ENCODE peak calls at places on chromosome 14, in eight cellular contexts. One of them, this sample, is unnamed.

GRCh38 chr14:35847636-35848035 is 21.5 kb downstream of the BRMS1L start:
- DNase-seq in IMR-90: no peak
- DNase-seq in AG10803: no peak
- DNase-seq in mucosa of descending colon: no peak
- DNase-seq in ascending aorta: no peak
- DNase-seq in dorsolateral prefrontal cortex: no peak
- DNase-seq in right atrium auricular region: no peak
- DNase-seq in heart left ventricle: no peak
- DNase-seq in this sample: no peak

GRCh38 chr14:33655421-33655820 is 295.5 kb downstream of the EGLN3 start:
- DNase-seq in right atrium auricular region: no peak
- DNase-seq in AG10803: no peak
- DNase-seq in dorsolateral prefrontal cortex: no peak
- DNase-seq in ascending aorta: no peak
- DNase-seq in IMR-90: peak
- DNase-seq in mucosa of descending colon: no peak
- DNase-seq in heart left ventricle: no peak
- DNase-seq in this sample: no peak

GRCh38 chr14:39015360-39015961 is 87.6 kb downstream of the SEC23A start:
- DNase-seq in dorsolateral prefrontal cortex: peak
- DNase-seq in heart left ventricle: no peak
- DNase-seq in ascending aorta: no peak
- DNase-seq in right atrium auricular region: no peak
- DNase-seq in IMR-90: peak
- DNase-seq in mucosa of descending colon: peak
- DNase-seq in AG10803: peak
- DNase-seq in this sample: peak

GRCh38 chr14:50379563-50379962 is 17.1 kb downstream of the CDKL1 start:
- DNase-seq in mucosa of descending colon: no peak
- DNase-seq in ascending aorta: no peak
- DNase-seq in right atrium auricular region: no peak
- DNase-seq in IMR-90: no peak
- DNase-seq in heart left ventricle: no peak
- DNase-seq in dorsolateral prefrontal cortex: no peak
- DNase-seq in AG10803: no peak
- DNase-seq in this sample: no peak

GRCh38 chr14:101840649-101841365 is 79.3 kb downstream of the PPP2R5C start:
- DNase-seq in mucosa of descending colon: no peak
- DNase-seq in heart left ventricle: no peak
- DNase-seq in right atrium auricular region: no peak
- DNase-seq in dorsolateral prefrontal cortex: no peak
- DNase-seq in ascending aorta: no peak
- DNase-seq in AG10803: no peak
- DNase-seq in IMR-90: no peak
- DNase-seq in this sample: no peak

GRCh38 chr14:87615822-87616679 is 376.9 kb downstream of the GALC start:
- DNase-seq in heart left ventricle: peak
- DNase-seq in right atrium auricular region: no peak
- DNase-seq in dorsolateral prefrontal cortex: peak
- DNase-seq in ascending aorta: no peak
- DNase-seq in IMR-90: peak
- DNase-seq in mucosa of descending colon: peak
- DNase-seq in AG10803: peak
- DNase-seq in this sample: no peak

GRCh38 chr14:101183376-101184103 is 280.0 kb upstream of the RTL1 start:
- DNase-seq in right atrium auricular region: peak
- DNase-seq in heart left ventricle: no peak
- DNase-seq in IMR-90: no peak
- DNase-seq in mucosa of descending colon: peak
- DNase-seq in AG10803: no peak
- DNase-seq in dorsolateral prefrontal cortex: no peak
- DNase-seq in ascending aorta: no peak
- DNase-seq in this sample: no peak

GRCh38 chr14:75911883-75912282 is 69.9 kb downstream of the TGFB3 start:
- DNase-seq in IMR-90: no peak
- DNase-seq in dorsolateral prefrontal cortex: peak
- DNase-seq in AG10803: no peak
- DNase-seq in right atrium auricular region: no peak
- DNase-seq in heart left ventricle: no peak
- DNase-seq in mucosa of descending colon: peak
- DNase-seq in ascending aorta: no peak
- DNase-seq in this sample: no peak

GRCh38 chr14:64508215-64508776 is 3.7 kb downstream of the ZBTB1 start:
- DNase-seq in IMR-90: no peak
- DNase-seq in dorsolateral prefrontal cortex: no peak
- DNase-seq in heart left ventricle: no peak
- DNase-seq in mucosa of descending colon: no peak
- DNase-seq in right atrium auricular region: no peak
- DNase-seq in AG10803: no peak
- DNase-seq in ascending aorta: no peak
- DNase-seq in this sample: no peak

GRCh38 chr14:48586099-48586498 is 910.7 kb upstream of the MDGA2 start:
- DNase-seq in right atrium auricular region: no peak
- DNase-seq in mucosa of descending colon: no peak
- DNase-seq in AG10803: no peak
- DNase-seq in IMR-90: no peak
- DNase-seq in ascending aorta: no peak
- DNase-seq in heart left ventricle: no peak
- DNase-seq in dorsolateral prefrontal cortex: no peak
- DNase-seq in this sample: no peak

GRCh38 chr14:61564623-61565091 is 130.7 kb upstream of the HIF1A start:
- DNase-seq in heart left ventricle: no peak
- DNase-seq in IMR-90: peak
- DNase-seq in mucosa of descending colon: no peak
- DNase-seq in ascending aorta: peak
- DNase-seq in dorsolateral prefrontal cortex: no peak
- DNase-seq in AG10803: peak
- DNase-seq in right atrium auricular region: no peak
- DNase-seq in this sample: peak

GRCh38 chr14:72619881-72620280 is 274.0 kb downstream of the DPF3 start:
- DNase-seq in right atrium auricular region: no peak
- DNase-seq in AG10803: no peak
- DNase-seq in IMR-90: no peak
- DNase-seq in heart left ventricle: no peak
- DNase-seq in mucosa of descending colon: no peak
- DNase-seq in dorsolateral prefrontal cortex: no peak
- DNase-seq in ascending aorta: peak
- DNase-seq in this sample: no peak

DNA sequence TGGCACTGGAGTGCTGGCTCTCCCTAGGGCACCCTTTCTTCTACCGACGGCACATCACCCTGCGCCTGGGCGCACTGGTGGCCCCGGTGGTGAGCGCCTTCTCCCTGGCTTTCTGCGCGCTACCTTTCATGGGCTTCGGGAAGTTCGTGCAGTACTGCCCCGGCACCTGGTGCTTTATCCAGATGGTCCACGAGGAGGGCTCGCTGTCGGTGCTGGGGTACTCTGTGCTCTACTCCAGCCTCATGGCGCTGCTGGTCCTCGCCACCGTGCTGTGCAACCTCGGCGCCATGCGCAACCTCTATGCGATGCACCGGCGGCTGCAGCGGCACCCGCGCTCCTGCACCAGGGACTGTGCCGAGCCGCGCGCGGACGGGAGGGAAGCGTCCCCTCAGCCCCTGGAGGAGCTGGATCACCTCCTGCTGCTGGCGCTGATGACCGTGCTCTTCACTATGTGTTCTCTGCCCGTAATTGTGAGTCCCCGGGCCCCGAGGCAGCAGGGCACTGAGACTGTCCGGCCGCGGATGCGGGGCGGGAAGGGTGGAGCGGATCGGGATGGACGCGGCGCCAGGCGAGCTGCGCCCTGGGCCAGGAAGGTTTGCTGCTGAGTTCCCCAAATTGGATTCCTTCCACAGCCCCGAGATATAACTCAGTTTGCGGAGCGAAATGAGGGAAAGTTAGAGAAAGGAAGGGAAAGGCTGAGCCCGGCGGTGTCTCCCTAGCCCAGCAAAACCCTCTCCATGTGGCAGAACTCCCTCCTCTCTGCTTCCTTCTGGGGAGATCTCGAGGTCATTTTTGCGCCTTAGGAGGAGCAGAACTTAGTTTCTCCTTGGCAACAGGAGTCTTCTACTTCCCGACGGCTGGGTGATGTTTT is 928 bp downstream of the PTGDR start:
- DNase-seq in ascending aorta: no peak
- DNase-seq in dorsolateral prefrontal cortex: no peak
- DNase-seq in AG10803: peak
- DNase-seq in mucosa of descending colon: peak
- DNase-seq in IMR-90: peak
- DNase-seq in heart left ventricle: peak
- DNase-seq in right atrium auricular region: no peak
- DNase-seq in this sample: no peak
- H3K4me3 ChIP-seq in ascending aorta: peak
- H3K4me3 ChIP-seq in dorsolateral prefrontal cortex: peak
- H3K4me3 ChIP-seq in AG10803: no peak
- H3K4me3 ChIP-seq in mucosa of descending colon: peak
- H3K4me3 ChIP-seq in IMR-90: peak
- H3K4me3 ChIP-seq in heart left ventricle: peak
- H3K4me3 ChIP-seq in right atrium auricular region: peak
- H3K4me3 ChIP-seq in this sample: peak

GRCh38 chr14:59582845-59583509 is 6.4 kb upstream of the CCDC175 start:
- DNase-seq in heart left ventricle: no peak
- DNase-seq in IMR-90: no peak
- DNase-seq in AG10803: no peak
- DNase-seq in right atrium auricular region: no peak
- DNase-seq in ascending aorta: no peak
- DNase-seq in mucosa of descending colon: no peak
- DNase-seq in dorsolateral prefrontal cortex: no peak
- DNase-seq in this sample: no peak
- H3K4me3 ChIP-seq in heart left ventricle: no peak
- H3K4me3 ChIP-seq in IMR-90: no peak
- H3K4me3 ChIP-seq in AG10803: no peak
- H3K4me3 ChIP-seq in right atrium auricular region: no peak
- H3K4me3 ChIP-seq in ascending aorta: no peak
- H3K4me3 ChIP-seq in mucosa of descending colon: no peak
- H3K4me3 ChIP-seq in dorsolateral prefrontal cortex: no peak
- H3K4me3 ChIP-seq in this sample: no peak

GRCh38 chr14:104792945-104793702 is 2.4 kb downstream of the AKT1 start:
- DNase-seq in dorsolateral prefrontal cortex: no peak
- DNase-seq in heart left ventricle: no peak
- DNase-seq in ascending aorta: no peak
- DNase-seq in IMR-90: no peak
- DNase-seq in AG10803: no peak
- DNase-seq in right atrium auricular region: no peak
- DNase-seq in mucosa of descending colon: no peak
- DNase-seq in this sample: no peak
- H3K4me3 ChIP-seq in dorsolateral prefrontal cortex: no peak
- H3K4me3 ChIP-seq in heart left ventricle: peak
- H3K4me3 ChIP-seq in ascending aorta: no peak
- H3K4me3 ChIP-seq in IMR-90: no peak
- H3K4me3 ChIP-seq in AG10803: peak
- H3K4me3 ChIP-seq in right atrium auricular region: no peak
- H3K4me3 ChIP-seq in mucosa of descending colon: no peak
- H3K4me3 ChIP-seq in this sample: no peak

GRCh38 chr14:71534506-71534905 is 397.7 kb upstream of the RGS6 start:
- DNase-seq in dorsolateral prefrontal cortex: no peak
- DNase-seq in AG10803: no peak
- DNase-seq in right atrium auricular region: no peak
- DNase-seq in IMR-90: no peak
- DNase-seq in ascending aorta: no peak
- DNase-seq in heart left ventricle: no peak
- DNase-seq in mucosa of descending colon: no peak
- DNase-seq in this sample: no peak

GRCh38 chr14:71533396-71533795 is 398.8 kb upstream of the RGS6 start:
- DNase-seq in dorsolateral prefrontal cortex: no peak
- DNase-seq in ascending aorta: no peak
- DNase-seq in AG10803: peak
- DNase-seq in heart left ventricle: no peak
- DNase-seq in IMR-90: peak
- DNase-seq in right atrium auricular region: no peak
- DNase-seq in mucosa of descending colon: no peak
- DNase-seq in this sample: no peak

GRCh38 chr14:71533800-71534199 is 398.4 kb upstream of the RGS6 start:
- DNase-seq in right atrium auricular region: no peak
- DNase-seq in heart left ventricle: no peak
- DNase-seq in AG10803: no peak
- DNase-seq in mucosa of descending colon: no peak
- DNase-seq in ascending aorta: no peak
- DNase-seq in IMR-90: no peak
- DNase-seq in dorsolateral prefrontal cortex: no peak
- DNase-seq in this sample: no peak

GRCh38 chr14:71532349-71532748 is 399.9 kb upstream of the RGS6 start:
- DNase-seq in ascending aorta: no peak
- DNase-seq in heart left ventricle: no peak
- DNase-seq in IMR-90: peak
- DNase-seq in mucosa of descending colon: no peak
- DNase-seq in right atrium auricular region: peak
- DNase-seq in dorsolateral prefrontal cortex: no peak
- DNase-seq in AG10803: peak
- DNase-seq in this sample: peak

GRCh38 chr14:71532790-71533189 is 399.4 kb upstream of the RGS6 start:
- DNase-seq in ascending aorta: no peak
- DNase-seq in mucosa of descending colon: no peak
- DNase-seq in IMR-90: no peak
- DNase-seq in heart left ventricle: no peak
- DNase-seq in AG10803: no peak
- DNase-seq in right atrium auricular region: no peak
- DNase-seq in dorsolateral prefrontal cortex: no peak
- DNase-seq in this sample: no peak
- H3K4me3 ChIP-seq in ascending aorta: no peak
- H3K4me3 ChIP-seq in mucosa of descending colon: no peak
- H3K4me3 ChIP-seq in IMR-90: no peak
- H3K4me3 ChIP-seq in heart left ventricle: no peak
- H3K4me3 ChIP-seq in AG10803: no peak
- H3K4me3 ChIP-seq in right atrium auricular region: no peak
- H3K4me3 ChIP-seq in dorsolateral prefrontal cortex: no peak
- H3K4me3 ChIP-seq in this sample: no peak

This sample was measured in skeletal muscle cell.